ENCODE peak calls at places on chromosomes 6 and 20, in seven cellular contexts. N, P, Z, Y, X, J and B are unnamed samples.

GRCh38 chr6:71126506-71126905 is 162.1 kb upstream of the OGFRL1 start:
- DNase-seq in P (no peak), N (no peak), J (peak), Y (no peak), Z (no peak), X (no peak), B (no peak)

GRCh38 chr6:12570461-12571030 is 146.0 kb upstream of the PHACTR1 start:
- DNase-seq in J (peak), N (no peak), Z (no peak), P (no peak), X (no peak), Y (no peak), B (no peak)

GRCh38 chr6:90151827-90152449 is 144.7 kb downstream of the BACH2 start:
- DNase-seq in Z (no peak), X (no peak), Y (no peak), N (no peak), J (peak), P (no peak), B (no peak)

GRCh38 chr6:25006565-25007001 is 70.8 kb upstream of the RIPOR2 start:
- DNase-seq in Z (peak), X (peak), P (peak), J (no peak), N (peak), Y (no peak), B (no peak)

GRCh38 chr20:12594410-12595130 is 414.2 kb upstream of the SPTLC3 start:
- DNase-seq in Z (peak), J (no peak), Y (no peak), X (no peak), N (no peak), P (no peak), B (no peak)

GRCh38 chr20:34535301-34535840 is 19.1 kb downstream of the DYNLRB1 start:
- DNase-seq in N (no peak), Z (no peak), X (no peak), P (no peak), Y (no peak), J (no peak), B (no peak)

GRCh38 chr20:48238326-48238725 is 453.0 kb upstream of the SULF2 start:
- DNase-seq in J (no peak), Z (no peak), P (no peak), N (no peak), Y (no peak), X (no peak), B (no peak)

GRCh38 chr20:15511551-15511950 is 1061.7 kb downstream of the KIF16B start:
- DNase-seq in N (no peak), J (no peak), Y (no peak), P (no peak), Z (no peak), X (no peak), B (no peak)

GRCh38 chr6:133778414-133778813 is 110.5 kb upstream of the TCF21 start:
- DNase-seq in Y (no peak), Z (no peak), J (no peak), X (no peak), N (no peak), P (no peak), B (no peak)